ENCODE peak calls at places on chromosomes 1 and 21, in four cellular contexts. J, H, D and T are unnamed samples.

GRCh38 chr21:45607922-45608295 is 35.6 kb upstream of the PCBP3 start:
- DNase-seq in J (no peak), H (no peak), D (no peak), T (no peak)

GRCh38 chr1:226632922-226633351 is 84.4 kb downstream of the STUM start:
- DNase-seq in J (peak), H (no peak), D (no peak), T (no peak)

GRCh38 chr1:43313771-43314170 is 13.0 kb downstream of the TIE1 start:
- DNase-seq in J (no peak), H (no peak), D (no peak), T (no peak)

GRCh38 chr1:8422439-8423133 is 104.7 kb downstream of the SLC45A1 start:
- DNase-seq in J (no peak), H (peak), D (no peak), T (peak)

GRCh38 chr1:164064501-164064900 is 494.5 kb upstream of the PBX1 start:
- DNase-seq in J (no peak), H (peak), D (no peak), T (peak)

GRCh38 chr1:22819391-22819790 is 108.8 kb downstream of the EPHB2 start:
- DNase-seq in J (no peak), H (no peak), D (no peak), T (no peak)

GRCh38 chr1:59015708-59016107 is 231.9 kb upstream of the JUN start:
- DNase-seq in J (no peak), H (peak), D (no peak), T (no peak)

GRCh38 chr1:205800973-205801703 is 11.9 kb downstream of the SLC41A1 start:
- DNase-seq in J (no peak), H (no peak), D (no peak), T (no peak)

GRCh38 chr1:169949139-169949538 is 55.4 kb upstream of the SCYL3 start:
- DNase-seq in J (no peak), H (peak), D (no peak), T (peak)

GRCh38 chr1:18313523-18313922 is 167.2 kb upstream of the KLHDC7A start:
- DNase-seq in J (no peak), H (no peak), D (no peak), T (no peak)

GRCh38 chr1:53547321-53547720 is 88.1 kb downstream of the DMRTB1 start:
- DNase-seq in J (peak), H (no peak), D (no peak), T (no peak)

DNA sequence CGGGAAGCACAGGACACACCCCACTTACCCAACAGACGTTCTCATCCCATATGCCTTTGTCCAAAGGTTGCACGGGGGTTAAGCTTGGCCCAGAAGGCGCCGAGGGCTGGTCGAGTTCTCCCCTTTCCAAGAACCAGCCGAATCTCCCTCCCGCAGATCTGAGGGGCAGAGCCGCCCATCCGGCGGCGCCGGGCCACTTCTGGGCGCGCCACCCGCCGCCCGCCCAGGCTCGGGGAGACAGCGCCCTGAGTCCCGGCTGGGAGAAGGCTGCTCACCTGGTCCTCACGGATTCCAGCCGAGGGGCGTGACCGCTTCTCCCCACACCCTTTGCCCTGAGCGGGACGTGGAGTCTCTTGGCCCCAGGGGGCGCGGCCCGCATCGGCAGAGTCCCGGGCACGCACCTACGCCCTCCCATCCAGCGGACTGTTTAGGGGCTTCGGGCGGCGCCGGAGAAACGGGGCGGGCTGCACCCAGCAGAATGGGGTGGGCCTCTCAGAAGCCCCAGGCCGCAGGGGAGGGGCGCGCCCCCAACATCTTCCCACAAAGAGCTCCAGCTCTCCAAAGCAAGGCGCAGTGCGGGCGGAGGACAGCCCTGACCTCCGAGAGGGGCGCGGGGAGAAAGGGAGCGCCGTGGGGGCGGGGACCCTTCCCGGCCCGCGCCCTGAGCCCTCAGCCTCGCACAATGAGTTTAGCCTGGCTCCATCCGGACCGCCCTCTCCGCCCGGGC is 585 bp downstream of the GPR161 start:
- DNase-seq in J (peak), H (peak), D (no peak), T (peak)
- H3K27ac ChIP-seq in J (peak), H (no peak), D (peak), T (peak)

GRCh38 chr1:3503525-3503886 is 49.0 kb downstream of the ARHGEF16 start:
- DNase-seq in J (no peak), H (no peak), D (no peak), T (no peak)
- H3K27ac ChIP-seq in J (no peak), H (no peak), D (no peak), T (no peak)

GRCh38 chr1:34844252-34844634 is 15.3 kb downstream of the SMIM12 start:
- DNase-seq in J (no peak), H (no peak), D (no peak), T (no peak)
- H3K27ac ChIP-seq in J (peak), H (no peak), D (peak), T (peak)

GRCh38 chr1:210367561-210367960 is 38.9 kb downstream of the HHAT start:
- DNase-seq in J (no peak), H (no peak), D (no peak), T (no peak)
- H3K27ac ChIP-seq in J (no peak), H (no peak), D (no peak), T (no peak)